ENCODE peak calls at places on chromosomes 11 and 22, in six cellular contexts. W, B, X, C, A and K are unnamed samples.

GRCh38 chr11:57379732-57380131 is 1.2 kb downstream of the PRG3 start:
- DNase-seq in X (peak; percentile 14), C (no peak), W (peak; percentile 30), A (peak; percentile 58), B (no peak), K (no peak)

GRCh38 chr11:61480936-61481335 is 27.6 kb upstream of the LRRC10B start:
- DNase-seq in C (no peak), W (peak; percentile 51), A (peak; percentile 38), X (no peak), B (no peak), K (no peak)

GRCh38 chr22:47297261-47298016 is 535.0 kb downstream of the TBC1D22A start:
- DNase-seq in C (no peak), B (no peak), A (no peak), W (peak; percentile 9), X (no peak), K (peak; percentile 0)

GRCh38 chr11:44178381-44178780 is 82.9 kb downstream of the EXT2 start:
- DNase-seq in C (no peak), B (no peak), A (peak; percentile 28), W (no peak), X (peak; percentile 30), K (no peak)

GRCh38 chr11:66231561-66231960 is 36.9 kb upstream of the RAB1B start:
- DNase-seq in C (no peak), B (no peak), X (no peak), W (no peak), A (no peak), K (no peak)

GRCh38 chr11:44559207-44559943 is 6.1 kb upstream of the CD82 start:
- DNase-seq in W (no peak), X (no peak), C (no peak), B (peak; percentile 82), A (no peak), K (no peak)

GRCh38 chr11:61272731-61273130 is 22.4 kb downstream of the VWCE start:
- DNase-seq in B (no peak), W (no peak), A (no peak), X (no peak), C (no peak), K (no peak)

GRCh38 chr11:64856382-64857227 is 12.2 kb upstream of the CDC42BPG start:
- DNase-seq in X (peak; percentile 72), C (no peak), W (no peak), A (no peak), B (no peak), K (no peak)

GRCh38 chr11:34809191-34810106 is 106.7 kb downstream of the APIP start:
- DNase-seq in W (no peak), B (no peak), C (no peak), X (peak; percentile 65), A (peak; percentile 89), K (no peak)

GRCh38 chr11:72812604-72812967 is 1.6 kb upstream of the ATG16L2 start:
- DNase-seq in A (no peak), C (no peak), X (no peak), B (peak; percentile 56), W (no peak), K (no peak)

GRCh38 chr11:34165786-34166557 is 60.5 kb downstream of the NAT10 start:
- DNase-seq in B (no peak), C (no peak), X (no peak), W (peak; percentile 72), A (peak; percentile 17), K (no peak)

GRCh38 chr22:49735411-49736311 is 92.0 kb downstream of the BRD1 start:
- DNase-seq in W (no peak), C (no peak), X (no peak), A (peak; percentile 60), B (no peak), K (no peak)

GRCh38 chr22:41092847-41093371 is 517 bp downstream of the EP300 start:
- DNase-seq in C (no peak), X (peak; percentile 6), W (peak; percentile 44), B (peak; percentile 87), A (peak; percentile 44), K (no peak)

GRCh38 chr11:121508449-121508848 is 55.7 kb upstream of the SORL1-AS1 start:
- DNase-seq in W (no peak), X (no peak), B (no peak), A (no peak), C (no peak), K (no peak)

GRCh38 chr11:67503119-67504022 is 1.8 kb downstream of the PITPNM1 start:
- DNase-seq in W (no peak), B (no peak), X (no peak), A (no peak), C (no peak), K (no peak)

GRCh38 chr22:43238526-43239006 is 51.6 kb upstream of the TTLL12 start:
- DNase-seq in W (peak; percentile 75), A (no peak), C (peak; percentile 28), X (no peak), B (no peak), K (no peak)

GRCh38 chr11:63779044-63779443 is 10.5 kb upstream of the ZFTA start:
- DNase-seq in X (no peak), A (no peak), C (no peak), B (no peak), W (no peak), K (no peak)

GRCh38 chr11:17703951-17704350 is 15.4 kb upstream of the MYOD1 start:
- DNase-seq in X (peak; percentile 18), A (peak; percentile 52), W (no peak), C (no peak), B (no peak), K (no peak)

GRCh38 chr11:122601131-122602125 is 54.1 kb upstream of the UBASH3B start:
- DNase-seq in X (peak; percentile 80), B (no peak), W (peak; percentile 18), A (no peak), C (no peak), K (no peak)

GRCh38 chr11:119091966-119092879 is 7.5 kb downstream of the HMBS start:
- DNase-seq in W (no peak), B (no peak), C (no peak), A (peak; percentile 55), X (no peak), K (no peak)

GRCh38 chr11:120109531-120109930 is 28.4 kb downstream of the TRIM29 start:
- DNase-seq in A (no peak), C (no peak), W (no peak), B (no peak), X (no peak), K (no peak)

GRCh38 chr11:73404048-73404447 is 27.8 kb downstream of the RELT start:
- DNase-seq in A (peak; percentile 70), X (no peak), C (peak; percentile 76), W (peak; percentile 84), B (peak; percentile 77), K (peak; percentile 79)

GRCh38 chr11:127451852-127452251 is 451.3 kb upstream of the KIRREL3 start:
- DNase-seq in B (no peak), W (peak; percentile 71), A (no peak), X (no peak), C (peak; percentile 68), K (peak; percentile 47)

GRCh38 chr11:64518928-64519327 is 72.1 kb upstream of the SLC22A12 start:
- DNase-seq in C (no peak), B (no peak), A (no peak), X (no peak), W (no peak), K (no peak)

GRCh38 chr22:41048791-41049717 is 43.3 kb upstream of the EP300 start:
- DNase-seq in W (peak; percentile 80), B (peak; percentile 76), C (peak; percentile 77), X (peak; percentile 73), A (peak; percentile 27), K (peak; percentile 39)

GRCh38 chr11:44596541-44597276 is 31.2 kb downstream of the CD82 start:
- DNase-seq in C (no peak), A (no peak), B (no peak), W (no peak), X (peak; percentile 32), K (no peak)

GRCh38 chr11:12274056-12274455 is 103.3 kb upstream of the PARVA start:
- DNase-seq in C (no peak), W (no peak), A (no peak), B (no peak), X (no peak), K (no peak)

GRCh38 chr11:12901874-12902481 is 107.1 kb upstream of the RASSF10 start:
- DNase-seq in A (no peak), X (peak; percentile 32), W (no peak), B (no peak), C (no peak), K (no peak)

GRCh38 chr11:50186146-50186545 is 153.5 kb downstream of the OR4C45 start:
- DNase-seq in C (no peak), A (no peak), X (no peak), B (no peak), W (no peak), K (no peak)

GRCh38 chr22:46104170-46104880 is 46.0 kb upstream of the PPARA start:
- DNase-seq in A (no peak), C (no peak), B (peak; percentile 89), X (peak; percentile 49), W (peak; percentile 95), K (peak; percentile 62)
- H3K27ac ChIP-seq in A (no peak overlapping the region), C (peak overlapping the region; percentile 88), B (peak overlapping the region; percentile 98), X (peak overlapping the region; percentile 75), W (peak overlapping the region; percentile 95), K (peak overlapping the region; percentile 97)

DNA sequence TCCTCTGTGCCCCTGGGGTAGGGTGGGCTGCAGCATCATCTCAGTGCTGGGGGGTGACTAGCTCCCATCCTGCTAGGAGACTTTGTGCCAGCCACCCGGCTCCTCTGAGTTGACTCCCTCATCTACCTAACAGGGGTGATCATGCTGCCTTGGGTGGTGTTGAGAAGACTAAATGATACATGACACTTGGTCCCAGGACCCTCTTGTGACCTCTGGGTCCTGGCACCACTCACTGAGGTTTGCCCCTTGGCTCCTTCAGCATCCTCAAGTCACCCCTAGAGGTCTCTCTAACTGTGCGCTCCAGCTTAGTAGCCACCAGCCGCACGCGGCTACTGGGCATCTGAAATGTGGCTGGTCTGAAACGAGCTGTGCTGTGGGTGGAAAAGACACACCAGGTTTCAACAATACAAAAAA is 72.1 kb downstream of the LRRC32 start:
- DNase-seq in X (peak; percentile 31), C (no peak), A (peak; percentile 58), W (peak; percentile 76), B (no peak), K (no peak)
- TF ChIP-seq CTCF in X (peak; percentile 47), C (peak; percentile 71), A (peak; percentile 56), W (peak; percentile 22), B (peak; percentile 50), K (peak; percentile 43)

GRCh38 chr22:23714596-23715588 is 24.1 kb downstream of the RGL4 start:
- DNase-seq in W (no peak), A (peak; percentile 47), X (no peak), B (no peak), C (no peak), K (no peak)

GRCh38 chr22:23713696-23714595 is 23.1 kb downstream of the RGL4 start:
- DNase-seq in B (no peak), X (no peak), A (no peak), C (no peak), W (no peak), K (no peak)

GRCh38 chr22:23718371-23719165 is 27.8 kb downstream of the RGL4 start:
- DNase-seq in C (no peak), A (no peak), W (no peak), X (no peak), B (no peak), K (no peak)

GRCh38 chr22:23716811-23717801 is 26.3 kb downstream of the RGL4 start:
- DNase-seq in A (peak; percentile 92), C (peak; percentile 87), X (peak; percentile 74), W (peak; percentile 93), B (peak; percentile 96), K (peak; percentile 83)

GRCh38 chr22:23715811-23716355 is 25.1 kb downstream of the RGL4 start:
- DNase-seq in C (no peak), A (peak; percentile 21), X (no peak), W (no peak), B (peak; percentile 76), K (no peak)
- H3K4me3 ChIP-seq in C (peak overlapping the region; percentile 93), A (peak overlapping the region; percentile 77), X (no peak overlapping the region), W (peak overlapping the region; percentile 76), B (peak overlapping the region; percentile 78), K (peak overlapping the region; percentile 98)

GRCh38 chr22:35631597-35631996 is 14.5 kb upstream of the MB start:
- DNase-seq in B (peak; percentile 68), C (no peak), A (peak; percentile 56), W (peak; percentile 59), X (no peak), K (no peak)
- H3K27ac ChIP-seq in B (no peak overlapping the region), C (no peak overlapping the region), A (no peak overlapping the region), W (no peak overlapping the region), X (no peak overlapping the region), K (no peak overlapping the region)